ENCODE peak calls at places on chromosome 18, in six cellular contexts. F is left kidney; B is activated T-helper 9 cell treated with anti-CD3 and anti-CD28 coated beads, Interleukin-2, amount 50 U/mL, for 16 hours; H is stimulated activated CD4-positive, alpha-beta T cell treated with anti-CD3 and anti-CD28 coated beads, Interleukin-4, amount 100 ng/mL, for 4 hours; W is anterior cingulate cortex; E is fibroblast of gingiva. M is an unnamed sample.

GRCh38 chr18:41604964-41605363 is 350.1 kb upstream of the PIK3C3 start:
- DNase-seq in W (no peak), B (no peak), E (no peak), F (peak), H (no peak), M (no peak)

GRCh38 chr18:23684515-23685197 is 4.6 kb upstream of the LAMA3 start:
- DNase-seq in F (peak), H (no peak), W (no peak), B (no peak), E (peak), M (no peak)

GRCh38 chr18:57084331-57085298 is 62.3 kb upstream of the BOD1L2 start:
- DNase-seq in E (no peak), F (no peak), W (no peak), H (no peak), B (no peak), M (peak)

GRCh38 chr18:3984163-3984757 is 470.8 kb downstream of the DLGAP1 start:
- DNase-seq in B (no peak), F (no peak), E (no peak), H (no peak), W (no peak), M (no peak)

GRCh38 chr18:55420977-55421611 is 166.9 kb downstream of the TCF4 start:
- DNase-seq in B (no peak), W (no peak), E (no peak), F (no peak), H (no peak), M (no peak)

GRCh38 chr18:36762074-36762473 is 66.7 kb downstream of the TPGS2 start:
- DNase-seq in H (no peak), W (no peak), B (no peak), E (no peak), F (no peak), M (no peak)

GRCh38 chr18:45588831-45589558 is 26.3 kb upstream of the SLC14A2 start:
- DNase-seq in F (peak), B (no peak), E (peak), W (no peak), H (no peak), M (no peak)

GRCh38 chr18:79203017-79203605 is 133.9 kb downstream of the ATP9B start:
- DNase-seq in W (no peak), H (peak), F (no peak), E (no peak), B (peak), M (peak)

GRCh38 chr18:2857491-2858063 is 10.8 kb downstream of the EMILIN2 start:
- DNase-seq in F (no peak), H (no peak), E (peak), B (no peak), W (no peak), M (no peak)

GRCh38 chr18:11859282-11859797 is 8.1 kb downstream of the CHMP1B start:
- DNase-seq in H (no peak), B (no peak), F (no peak), E (no peak), W (no peak), M (no peak)

GRCh38 chr18:26547302-26548143 is 830 bp downstream of the KCTD1 start:
- DNase-seq in E (peak), H (peak), W (peak), B (peak), F (peak), M (no peak)

GRCh38 chr18:69528439-69528838 is 127.8 kb downstream of the DOK6 start:
- DNase-seq in B (no peak), H (no peak), E (peak), W (no peak), F (no peak), M (no peak)

GRCh38 chr18:35515460-35516130 is 17.8 kb upstream of the INO80C start:
- DNase-seq in W (no peak), B (no peak), E (no peak), H (no peak), F (no peak), M (no peak)

GRCh38 chr18:38884050-38884449 is 1318.5 kb upstream of the CELF4 start:
- DNase-seq in F (no peak), E (no peak), W (no peak), H (no peak), B (no peak), M (no peak)

GRCh38 chr18:43533371-43533770 is 256.1 kb upstream of the SYT4 start:
- DNase-seq in F (no peak), W (no peak), H (no peak), B (no peak), E (peak), M (no peak)

GRCh38 chr18:74005320-74006110 is 142.1 kb downstream of the FBXO15 start:
- DNase-seq in F (no peak), B (no peak), E (no peak), W (no peak), H (no peak), M (no peak)

GRCh38 chr18:8504451-8504850 is 104.8 kb upstream of the RAB12 start:
- DNase-seq in H (no peak), F (no peak), E (no peak), W (no peak), B (no peak), M (no peak)

GRCh38 chr18:45081579-45082181 is 401.0 kb downstream of the SETBP1 start:
- DNase-seq in W (no peak), E (no peak), B (no peak), H (no peak), F (no peak), M (no peak)

GRCh38 chr18:4960578-4960977 is 236.5 kb downstream of the AKAIN1 start:
- DNase-seq in B (no peak), F (no peak), W (no peak), E (no peak), H (no peak), M (no peak)

GRCh38 chr18:68148862-68149261 is 566.0 kb downstream of the TMX3 start:
- DNase-seq in B (no peak), W (no peak), E (no peak), H (no peak), F (peak), M (no peak)

GRCh38 chr18:35055726-35056125 is 14.5 kb downstream of the MAPRE2 start:
- DNase-seq in B (no peak), F (no peak), W (no peak), H (no peak), E (no peak), M (no peak)

GRCh38 chr18:8045890-8046289 is 478.8 kb downstream of the PTPRM start:
- DNase-seq in W (no peak), E (no peak), F (no peak), H (peak), B (peak), M (no peak)

GRCh38 chr18:25299899-25300298 is 52.1 kb downstream of the ZNF521 start:
- DNase-seq in W (no peak), H (no peak), E (no peak), B (no peak), F (no peak), M (peak)

GRCh38 chr18:55079067-55079466 is 119.8 kb upstream of the CCDC68 start:
- DNase-seq in W (no peak), H (no peak), E (no peak), F (no peak), B (no peak), M (no peak)